ENCODE peak calls at places on chromosomes 3 and 15, in ten cellular contexts. N, I, A, T, Z, J, H, F, K and Q are unnamed samples. For H3K9me3, the result is how much of the 10 kb centered on the place peaks cover.

GRCh38 chr15:67080900-67081431 is 15.6 kb downstream of the SMAD3 start:
- DNase-seq in N (no peak), I (peak), A (peak), T (no peak), Z (no peak), J (peak), H (peak), F (no peak), K (peak), Q (peak)

GRCh38 chr3:37130984-37131975 is 43.1 kb downstream of the LRRFIP2 start:
- DNase-seq in N (no peak), I (no peak), A (no peak), T (no peak), Z (no peak), J (no peak), H (no peak), F (no peak), K (no peak), Q (no peak)

GRCh38 chr3:126551066-126551838 is 7.5 kb downstream of the C3orf22 start:
- DNase-seq in N (no peak), I (no peak), A (no peak), T (no peak), Z (no peak), J (no peak), H (no peak), F (no peak), K (no peak), Q (no peak)

GRCh38 chr15:79290642-79291275 is 8.2 kb downstream of the ANKRD34C start:
- DNase-seq in N (no peak), I (no peak), A (no peak), T (no peak), Z (no peak), J (no peak), H (no peak), F (no peak), K (no peak), Q (peak)

GRCh38 chr15:67981118-67981685 is 72.9 kb upstream of the PIAS1 start:
- DNase-seq in N (no peak), I (no peak), A (no peak), T (no peak), Z (no peak), J (no peak), H (no peak), F (no peak), K (no peak), Q (no peak)

GRCh38 chr3:16515885-16516420 is 2.5 kb upstream of the RFTN1 start:
- DNase-seq in N (no peak), I (no peak), A (no peak), T (no peak), Z (no peak), J (no peak), H (no peak), F (no peak), K (no peak), Q (peak)

GRCh38 chr15:39156636-39157255 is 424.1 kb upstream of the THBS1 start:
- DNase-seq in N (no peak), I (peak), A (no peak), T (no peak), Z (no peak), J (no peak), H (no peak), F (no peak), K (no peak), Q (no peak)

GRCh38 chr15:70789213-70789612 is 25.9 kb upstream of the UACA start:
- DNase-seq in N (no peak), I (no peak), A (no peak), T (no peak), Z (no peak), J (peak), H (no peak), F (no peak), K (no peak), Q (no peak)

GRCh38 chr3:24048843-24049242 is 103.8 kb downstream of the NR1D2 start:
- DNase-seq in N (no peak), I (no peak), A (no peak), T (no peak), Z (no peak), J (no peak), H (no peak), F (no peak), K (no peak), Q (no peak)

GRCh38 chr3:124861041-124861440 is 26.1 kb downstream of the ITGB5 start:
- DNase-seq in N (no peak), I (no peak), A (no peak), T (no peak), Z (no peak), J (peak), H (no peak), F (no peak), K (no peak), Q (no peak)

GRCh38 chr3:11530153-11530721 is 113.5 kb downstream of the VGLL4 start:
- DNase-seq in N (no peak), I (peak), A (peak), T (no peak), Z (no peak), J (peak), H (no peak), F (no peak), K (peak), Q (no peak)

GRCh38 chr3:144127700-144128099 is 156.1 kb downstream of the DIPK2A start:
- DNase-seq in N (no peak), I (no peak), A (no peak), T (no peak), Z (no peak), J (no peak), H (no peak), F (no peak), K (no peak), Q (no peak)

GRCh38 chr15:70512772-70513362 is 250.5 kb downstream of the UACA start:
- DNase-seq in N (peak), I (no peak), A (peak), T (peak), Z (peak), J (peak), H (peak), F (no peak), K (peak), Q (peak)

GRCh38 chr3:11238057-11238456 is 34.1 kb upstream of the ATG7 start:
- DNase-seq in N (no peak), I (no peak), A (peak), T (no peak), Z (no peak), J (no peak), H (no peak), F (no peak), K (no peak), Q (no peak)

GRCh38 chr3:9916734-9917680 is at the start of gene IL17RC:
- DNase-seq in N (no peak), I (peak), A (peak), T (no peak), Z (no peak), J (peak), H (no peak), F (no peak), K (peak), Q (no peak)

GRCh38 chr3:38542401-38543298 is 46.5 kb downstream of the EXOG start:
- DNase-seq in N (no peak), I (peak), A (no peak), T (no peak), Z (no peak), J (no peak), H (no peak), F (no peak), K (no peak), Q (no peak)

GRCh38 chr15:59022188-59022587 is 34.7 kb downstream of the RNF111 start:
- DNase-seq in N (no peak), I (no peak), A (no peak), T (no peak), Z (no peak), J (no peak), H (no peak), F (no peak), K (no peak), Q (no peak)

GRCh38 chr3:177835008-177835407 is 637.7 kb upstream of the TBL1XR1 start:
- DNase-seq in N (no peak), I (no peak), A (peak), T (no peak), Z (no peak), J (peak), H (no peak), F (no peak), K (no peak), Q (no peak)

GRCh38 chr15:88747626-88748025 is 55.6 kb upstream of the ACAN start:
- DNase-seq in N (no peak), I (no peak), A (no peak), T (no peak), Z (no peak), J (no peak), H (no peak), F (no peak), K (no peak), Q (no peak)

GRCh38 chr3:172656602-172657001 is 54.3 kb downstream of the NCEH1 start:
- DNase-seq in N (no peak), I (no peak), A (no peak), T (no peak), Z (no peak), J (no peak), H (no peak), F (no peak), K (no peak), Q (no peak)

GRCh38 chr15:101120961-101121360 is 130.9 kb downstream of the CHSY1 start:
- DNase-seq in N (no peak), I (no peak), A (no peak), T (no peak), Z (no peak), J (no peak), H (no peak), F (no peak), K (no peak), Q (no peak)

GRCh38 chr15:37143351-37143750 is 43.0 kb upstream of the MEIS2 start:
- DNase-seq in N (no peak), I (no peak), A (no peak), T (no peak), Z (no peak), J (no peak), H (no peak), F (no peak), K (no peak), Q (no peak)

GRCh38 chr3:177601120-177601519 is 403.8 kb upstream of the TBL1XR1 start:
- DNase-seq in N (no peak), I (no peak), A (no peak), T (no peak), Z (no peak), J (no peak), H (no peak), F (no peak), K (no peak), Q (no peak)

GRCh38 chr3:109369510-109369909 is 32.2 kb upstream of the DPPA4 start:
- DNase-seq in N (no peak), I (no peak), A (no peak), T (no peak), Z (no peak), J (peak), H (no peak), F (no peak), K (peak), Q (no peak)

GRCh38 chr3:161224786-161225185 is 3.7 kb downstream of the NMD3 start:
- DNase-seq in N (no peak), I (no peak), A (no peak), T (no peak), Z (no peak), J (no peak), H (no peak), F (no peak), K (no peak), Q (no peak)

GRCh38 chr3:71039332-71039731 is 544.2 kb downstream of the FOXP1 start:
- DNase-seq in N (no peak), I (no peak), A (no peak), T (no peak), Z (peak), J (no peak), H (no peak), F (no peak), K (no peak), Q (no peak)

GRCh38 chr3:129161860-129162271 is 1.0 kb upstream of the ISY1 start:
- DNase-seq in N (no peak), I (no peak), A (no peak), T (no peak), Z (no peak), J (no peak), H (peak), F (no peak), K (no peak), Q (peak)

GRCh38 chr3:141452773-141453172 is 34.1 kb upstream of the RASA2 start:
- DNase-seq in N (no peak), I (no peak), A (no peak), T (no peak), Z (no peak), J (no peak), H (no peak), F (no peak), K (no peak), Q (no peak)

GRCh38 chr3:4994823-4995499 is 15.7 kb downstream of the BHLHE40 start:
- DNase-seq in N (no peak), I (peak), A (peak), T (no peak), Z (no peak), J (peak), H (no peak), F (no peak), K (no peak), Q (no peak)

GRCh38 chr15:90572893-90573292 is 43.2 kb downstream of the CRTC3 start:
- DNase-seq in N (no peak), I (no peak), A (no peak), T (no peak), Z (no peak), J (no peak), H (no peak), F (no peak), K (no peak), Q (no peak)

GRCh38 chr3:138493804-138494606 is 59.6 kb downstream of the ESYT3 start:
- DNase-seq in N (no peak), I (no peak), A (peak), T (no peak), Z (no peak), J (peak), H (no peak), F (no peak), K (no peak), Q (no peak)

GRCh38 chr3:68996356-68996995 is 17.0 kb downstream of the EOGT start:
- DNase-seq in N (no peak), I (no peak), A (no peak), T (no peak), Z (no peak), J (no peak), H (no peak), F (no peak), K (no peak), Q (no peak)

GRCh38 chr15:63531586-63531985 is 27.2 kb downstream of the USP3 start:
- DNase-seq in N (no peak), I (no peak), A (no peak), T (no peak), Z (no peak), J (no peak), H (no peak), F (no peak), K (no peak), Q (no peak)

GRCh38 chr15:69836526-69837230 is 261.0 kb downstream of the TLE3 start:
- DNase-seq in N (no peak), I (no peak), A (no peak), T (no peak), Z (no peak), J (no peak), H (no peak), F (no peak), K (no peak), Q (no peak)

GRCh38 chr15:97200161-97200560 is 760.3 kb upstream of the ARRDC4 start:
- DNase-seq in N (no peak), I (no peak), A (no peak), T (no peak), Z (no peak), J (no peak), H (no peak), F (no peak), K (no peak), Q (no peak)

GRCh38 chr3:151015762-151016161 is 43.2 kb upstream of the CLRN1 start:
- DNase-seq in N (no peak), I (no peak), A (no peak), T (no peak), Z (no peak), J (no peak), H (no peak), F (no peak), K (no peak), Q (no peak)

GRCh38 chr3:54970895-54971294 is 43.0 kb upstream of the LRTM1 start:
- DNase-seq in N (no peak), I (no peak), A (no peak), T (no peak), Z (no peak), J (no peak), H (no peak), F (no peak), K (no peak), Q (no peak)

GRCh38 chr3:43540625-43541024 is 81.2 kb downstream of the ANO10 start:
- DNase-seq in N (no peak), I (no peak), A (no peak), T (no peak), Z (no peak), J (no peak), H (no peak), F (no peak), K (no peak), Q (no peak)

GRCh38 chr15:46129145-46129544 is 494.3 kb downstream of the SQOR start:
- DNase-seq in N (no peak), I (no peak), A (peak), T (no peak), Z (no peak), J (no peak), H (no peak), F (no peak), K (no peak), Q (no peak)

GRCh38 chr15:46126581-46126980 is 491.8 kb downstream of the SQOR start:
- DNase-seq in N (no peak), I (no peak), A (peak), T (no peak), Z (no peak), J (no peak), H (no peak), F (no peak), K (no peak), Q (no peak)

GRCh38 chr15:46131876-46132275 is 497.0 kb downstream of the SQOR start:
- DNase-seq in N (no peak), I (no peak), A (no peak), T (no peak), Z (no peak), J (no peak), H (no peak), F (no peak), K (no peak), Q (no peak)

DNA sequence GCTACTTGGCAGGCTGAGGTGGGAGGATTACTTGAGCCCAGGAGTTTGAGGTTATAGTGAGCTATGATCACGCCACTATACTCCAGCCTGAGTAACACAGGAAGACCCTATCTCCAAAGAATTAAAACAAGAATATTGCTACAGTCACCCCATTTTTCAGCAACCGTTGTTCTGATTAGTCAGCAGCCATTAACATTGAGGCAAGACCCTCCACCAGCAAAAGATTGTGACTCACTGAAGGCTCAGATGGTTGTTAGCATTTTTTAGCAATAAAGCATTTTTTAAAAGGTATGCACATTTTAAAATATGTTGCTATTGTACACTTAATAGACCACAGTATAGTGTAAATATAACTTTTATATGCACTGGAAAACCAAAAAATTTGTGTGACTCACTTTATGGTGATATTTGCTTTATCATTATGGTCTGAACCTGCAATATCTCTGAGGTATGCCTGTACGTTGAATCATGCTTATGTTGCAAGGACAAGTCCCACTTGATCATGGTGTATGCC is 492.6 kb downstream of the SQOR start:
- DNase-seq in N (no peak), I (no peak), A (peak), T (no peak), Z (no peak), J (no peak), H (no peak), F (no peak), K (no peak), Q (no peak)
- H3K9me3 ChIP-seq in N (under half), I (under half), A (under half), T (under half), Z (under half), J (under half), H (under half), F (under half), K (under half), Q (under half)

GRCh38 chr15:56225520-56225919 is 18.2 kb downstream of the RFX7 start:
- DNase-seq in N (no peak), I (no peak), A (no peak), T (no peak), Z (no peak), J (no peak), H (no peak), F (no peak), K (no peak), Q (no peak)
- H3K9me3 ChIP-seq in N (under half), I (under half), A (under half), T (under half), Z (under half), J (half or more), H (under half), F (half or more), K (under half), Q (under half)

GRCh38 chr15:46041907-46042306 is 407.1 kb downstream of the SQOR start:
- DNase-seq in N (no peak), I (no peak), A (no peak), T (no peak), Z (no peak), J (no peak), H (no peak), F (no peak), K (no peak), Q (no peak)
- H3K9me3 ChIP-seq in N (under half), I (under half), A (under half), T (under half), Z (under half), J (under half), H (under half), F (under half), K (under half), Q (under half)

GRCh38 chr3:134503266-134503665 is 17.4 kb downstream of the CEP63 start:
- DNase-seq in N (no peak), I (no peak), A (no peak), T (no peak), Z (no peak), J (no peak), H (no peak), F (no peak), K (no peak), Q (no peak)
- H3K9me3 ChIP-seq in N (under half), I (under half), A (under half), T (under half), Z (under half), J (under half), H (under half), F (under half), K (under half), Q (under half)

GRCh38 chr15:25065286-25065685 is 110.5 kb downstream of the SNRPN start:
- DNase-seq in N (no peak), I (no peak), A (no peak), T (no peak), Z (no peak), J (no peak), H (no peak), F (no peak), K (no peak), Q (no peak)
- H3K9me3 ChIP-seq in N (under half), I (half or more), A (half or more), T (half or more), Z (half or more), J (half or more), H (half or more), F (half or more), K (under half), Q (half or more)